ENCODE peak calls at places on chromosomes 12 and 14, in six cellular contexts. One of them, this sample, is unnamed.

GRCh38 chr14:74459981-74460380 is 33.1 kb downstream of the NPC2 start:
- DNase-seq in AG09309: no peak
- DNase-seq in fibroblast of pulmonary artery: no peak
- DNase-seq in AG04450: no peak
- DNase-seq in A549: no peak
- DNase-seq in lower lobe of right lung: no peak
- DNase-seq in this sample: no peak

GRCh38 chr14:75229923-75230792 is 48.5 kb upstream of the FOS start:
- DNase-seq in A549: peak
- DNase-seq in lower lobe of right lung: peak
- DNase-seq in fibroblast of pulmonary artery: peak
- DNase-seq in AG09309: no peak
- DNase-seq in AG04450: no peak
- DNase-seq in this sample: peak

GRCh38 chr12:96907681-96908163 is 665 bp downstream of the NEDD1 start:
- DNase-seq in AG04450: no peak
- DNase-seq in AG09309: no peak
- DNase-seq in A549: peak
- DNase-seq in fibroblast of pulmonary artery: peak
- DNase-seq in lower lobe of right lung: no peak
- DNase-seq in this sample: peak

GRCh38 chr12:31715283-31715825 is 13.5 kb downstream of the AMN1 start:
- DNase-seq in AG09309: no peak
- DNase-seq in fibroblast of pulmonary artery: peak
- DNase-seq in lower lobe of right lung: no peak
- DNase-seq in AG04450: no peak
- DNase-seq in A549: no peak
- DNase-seq in this sample: no peak

GRCh38 chr12:6927999-6928702 is 392 bp downstream of the ATN1 start:
- DNase-seq in fibroblast of pulmonary artery: no peak
- DNase-seq in lower lobe of right lung: no peak
- DNase-seq in A549: no peak
- DNase-seq in AG09309: no peak
- DNase-seq in AG04450: no peak
- DNase-seq in this sample: no peak

GRCh38 chr14:33127531-33127930 is 188.9 kb downstream of the NPAS3 start:
- DNase-seq in AG09309: no peak
- DNase-seq in fibroblast of pulmonary artery: peak
- DNase-seq in lower lobe of right lung: no peak
- DNase-seq in A549: no peak
- DNase-seq in AG04450: no peak
- DNase-seq in this sample: no peak

GRCh38 chr12:115998789-115999478 is 278.6 kb downstream of the MED13L start:
- DNase-seq in AG04450: no peak
- DNase-seq in AG09309: no peak
- DNase-seq in lower lobe of right lung: no peak
- DNase-seq in A549: no peak
- DNase-seq in fibroblast of pulmonary artery: no peak
- DNase-seq in this sample: no peak

GRCh38 chr12:109726511-109727038 is 12.9 kb downstream of the FAM222A start:
- DNase-seq in A549: no peak
- DNase-seq in lower lobe of right lung: no peak
- DNase-seq in AG09309: no peak
- DNase-seq in fibroblast of pulmonary artery: no peak
- DNase-seq in AG04450: no peak
- DNase-seq in this sample: no peak

GRCh38 chr14:75631453-75631831 is 29.2 kb downstream of the ERG28 start:
- DNase-seq in lower lobe of right lung: no peak
- DNase-seq in fibroblast of pulmonary artery: peak
- DNase-seq in A549: no peak
- DNase-seq in AG04450: no peak
- DNase-seq in AG09309: no peak
- DNase-seq in this sample: no peak

GRCh38 chr12:143964-144649 is 69.8 kb downstream of the SLC6A12 start:
- DNase-seq in AG04450: no peak
- DNase-seq in lower lobe of right lung: no peak
- DNase-seq in AG09309: no peak
- DNase-seq in fibroblast of pulmonary artery: no peak
- DNase-seq in A549: no peak
- DNase-seq in this sample: no peak

GRCh38 chr12:78191611-78192010 is 360.9 kb downstream of the NAV3 start:
- DNase-seq in AG04450: no peak
- DNase-seq in A549: no peak
- DNase-seq in fibroblast of pulmonary artery: no peak
- DNase-seq in AG09309: no peak
- DNase-seq in lower lobe of right lung: no peak
- DNase-seq in this sample: no peak

GRCh38 chr12:27733791-27734190 is 23.2 kb downstream of the MRPS35 start:
- DNase-seq in lower lobe of right lung: no peak
- DNase-seq in AG09309: no peak
- DNase-seq in fibroblast of pulmonary artery: no peak
- DNase-seq in AG04450: no peak
- DNase-seq in A549: no peak
- DNase-seq in this sample: no peak

GRCh38 chr12:93177208-93178153 is 200.2 kb upstream of the NUDT4 start:
- DNase-seq in fibroblast of pulmonary artery: peak
- DNase-seq in lower lobe of right lung: no peak
- DNase-seq in A549: no peak
- DNase-seq in AG09309: no peak
- DNase-seq in AG04450: no peak
- DNase-seq in this sample: no peak

GRCh38 chr14:67728258-67728657 is 26.6 kb downstream of the RDH12 start:
- DNase-seq in lower lobe of right lung: no peak
- DNase-seq in fibroblast of pulmonary artery: no peak
- DNase-seq in AG09309: no peak
- DNase-seq in AG04450: no peak
- DNase-seq in A549: no peak
- DNase-seq in this sample: no peak

GRCh38 chr14:68278568-68279436 is 459.2 kb downstream of the RAD51B start:
- DNase-seq in A549: peak
- DNase-seq in fibroblast of pulmonary artery: peak
- DNase-seq in lower lobe of right lung: no peak
- DNase-seq in AG04450: no peak
- DNase-seq in AG09309: no peak
- DNase-seq in this sample: peak

GRCh38 chr12:127273621-127274020 is 993.3 kb upstream of the TMEM132C start:
- DNase-seq in AG04450: no peak
- DNase-seq in AG09309: peak
- DNase-seq in fibroblast of pulmonary artery: no peak
- DNase-seq in lower lobe of right lung: no peak
- DNase-seq in A549: no peak
- DNase-seq in this sample: no peak

GRCh38 chr14:89678715-89679220 is 261.7 kb upstream of the FOXN3 start:
- DNase-seq in fibroblast of pulmonary artery: peak
- DNase-seq in AG09309: no peak
- DNase-seq in lower lobe of right lung: no peak
- DNase-seq in AG04450: no peak
- DNase-seq in A549: no peak
- DNase-seq in this sample: no peak

GRCh38 chr14:76729953-76730505 is 31.2 kb upstream of the VASH1 start:
- DNase-seq in AG04450: no peak
- DNase-seq in A549: no peak
- DNase-seq in AG09309: no peak
- DNase-seq in lower lobe of right lung: no peak
- DNase-seq in fibroblast of pulmonary artery: peak
- DNase-seq in this sample: no peak

GRCh38 chr12:124426594-124427550 is 132.0 kb downstream of the RFLNA start:
- DNase-seq in lower lobe of right lung: no peak
- DNase-seq in fibroblast of pulmonary artery: no peak
- DNase-seq in AG09309: no peak
- DNase-seq in A549: no peak
- DNase-seq in AG04450: no peak
- DNase-seq in this sample: no peak

GRCh38 chr12:51188359-51189051 is 15.6 kb upstream of the TFCP2 start:
- DNase-seq in AG04450: no peak
- DNase-seq in A549: no peak
- DNase-seq in AG09309: no peak
- DNase-seq in lower lobe of right lung: no peak
- DNase-seq in fibroblast of pulmonary artery: no peak
- DNase-seq in this sample: no peak

GRCh38 chr12:129706716-129707115 is 197.1 kb downstream of the TMEM132D start:
- DNase-seq in lower lobe of right lung: no peak
- DNase-seq in AG04450: no peak
- DNase-seq in A549: no peak
- DNase-seq in fibroblast of pulmonary artery: no peak
- DNase-seq in AG09309: no peak
- DNase-seq in this sample: no peak

GRCh38 chr12:124430491-124430890 is 135.6 kb downstream of the RFLNA start:
- DNase-seq in AG04450: no peak
- DNase-seq in lower lobe of right lung: no peak
- DNase-seq in AG09309: no peak
- DNase-seq in fibroblast of pulmonary artery: no peak
- DNase-seq in A549: no peak
- DNase-seq in this sample: no peak

GRCh38 chr12:34405286-34406227 is 383.3 kb downstream of the ALG10 start:
- DNase-seq in AG09309: no peak
- DNase-seq in A549: no peak
- DNase-seq in lower lobe of right lung: peak
- DNase-seq in fibroblast of pulmonary artery: no peak
- DNase-seq in AG04450: no peak
- DNase-seq in this sample: no peak

GRCh38 chr12:54591001-54591591 is 2.6 kb upstream of the PPP1R1A start:
- DNase-seq in lower lobe of right lung: no peak
- DNase-seq in fibroblast of pulmonary artery: no peak
- DNase-seq in A549: no peak
- DNase-seq in AG09309: no peak
- DNase-seq in AG04450: no peak
- DNase-seq in this sample: no peak

GRCh38 chr12:85835417-85835809 is 796 bp downstream of the RASSF9 start:
- DNase-seq in AG09309: no peak
- DNase-seq in fibroblast of pulmonary artery: peak
- DNase-seq in AG04450: no peak
- DNase-seq in lower lobe of right lung: no peak
- DNase-seq in A549: no peak
- DNase-seq in this sample: no peak

GRCh38 chr12:2751686-2752085 is 43.1 kb upstream of the FKBP4 start:
- DNase-seq in A549: no peak
- DNase-seq in lower lobe of right lung: no peak
- DNase-seq in AG04450: no peak
- DNase-seq in AG09309: no peak
- DNase-seq in fibroblast of pulmonary artery: no peak
- DNase-seq in this sample: no peak

GRCh38 chr12:2754208-2754607 is 40.6 kb upstream of the FKBP4 start:
- DNase-seq in fibroblast of pulmonary artery: no peak
- DNase-seq in lower lobe of right lung: no peak
- DNase-seq in AG04450: no peak
- DNase-seq in AG09309: no peak
- DNase-seq in A549: no peak
- DNase-seq in this sample: no peak

GRCh38 chr12:2751230-2751629 is 43.5 kb upstream of the FKBP4 start:
- DNase-seq in lower lobe of right lung: no peak
- DNase-seq in fibroblast of pulmonary artery: no peak
- DNase-seq in AG09309: no peak
- DNase-seq in AG04450: no peak
- DNase-seq in A549: no peak
- DNase-seq in this sample: no peak

GRCh38 chr12:2753536-2753935 is 41.2 kb upstream of the FKBP4 start:
- DNase-seq in AG09309: no peak
- DNase-seq in AG04450: no peak
- DNase-seq in lower lobe of right lung: no peak
- DNase-seq in A549: no peak
- DNase-seq in fibroblast of pulmonary artery: no peak
- DNase-seq in this sample: no peak

GRCh38 chr12:2752676-2753371 is 41.9 kb upstream of the FKBP4 start:
- DNase-seq in fibroblast of pulmonary artery: peak
- DNase-seq in AG09309: peak
- DNase-seq in AG04450: peak
- DNase-seq in lower lobe of right lung: peak
- DNase-seq in A549: peak
- DNase-seq in this sample: no peak
- TF ChIP-seq CTCF in fibroblast of pulmonary artery: no peak
- TF ChIP-seq CTCF in AG09309: no peak
- TF ChIP-seq CTCF in AG04450: no peak
- TF ChIP-seq CTCF in lower lobe of right lung: no peak
- TF ChIP-seq CTCF in A549: no peak
- TF ChIP-seq CTCF in this sample: peak

GRCh38 chr12:100796616-100797015 is 2.0 kb downstream of the ANO4 start:
- DNase-seq in fibroblast of pulmonary artery: no peak
- DNase-seq in AG04450: no peak
- DNase-seq in A549: no peak
- DNase-seq in lower lobe of right lung: no peak
- DNase-seq in AG09309: no peak
- DNase-seq in this sample: no peak
- H3K4me3 ChIP-seq in fibroblast of pulmonary artery: no peak
- H3K4me3 ChIP-seq in AG04450: no peak
- H3K4me3 ChIP-seq in A549: no peak
- H3K4me3 ChIP-seq in lower lobe of right lung: no peak
- H3K4me3 ChIP-seq in AG09309: no peak
- H3K4me3 ChIP-seq in this sample: no peak

DNA sequence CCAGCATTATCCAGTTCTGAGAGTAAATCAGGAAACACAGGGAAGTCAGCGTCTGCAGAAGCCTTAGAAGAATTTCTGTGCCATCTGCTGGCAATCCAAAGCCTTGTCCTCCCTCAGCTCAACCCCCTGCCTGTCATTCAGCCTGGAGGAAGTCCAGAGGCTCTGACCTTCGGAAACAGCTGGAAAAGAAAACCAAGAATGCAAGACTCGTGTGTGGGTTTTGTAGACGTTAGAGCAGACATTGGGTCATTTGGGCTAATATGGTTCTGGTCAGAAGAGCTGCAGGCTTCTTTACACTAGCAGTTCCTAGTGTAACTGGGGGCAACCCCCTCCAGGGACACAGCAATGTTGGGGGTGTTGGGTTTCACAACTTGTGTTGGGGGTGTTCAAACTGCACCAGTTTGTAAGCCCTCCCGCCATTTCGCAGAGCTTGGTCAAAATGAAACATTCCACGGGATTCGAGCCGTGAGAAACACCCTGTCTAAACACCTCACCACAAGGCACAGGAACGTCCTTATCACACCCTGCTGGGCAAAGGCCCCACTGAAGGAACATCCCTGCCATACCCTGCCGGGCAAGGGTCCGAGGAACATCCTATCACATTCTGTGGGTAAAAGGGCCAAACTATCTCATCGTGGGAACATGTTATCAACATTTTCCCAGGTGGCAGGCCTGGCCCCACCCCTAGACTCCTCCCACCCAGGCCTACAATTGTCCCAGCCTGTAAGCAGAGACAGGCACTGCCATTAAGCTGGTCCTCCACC is 21.0 kb upstream of the SERPINA4 start:
- DNase-seq in AG09309: peak
- DNase-seq in A549: no peak
- DNase-seq in AG04450: no peak
- DNase-seq in lower lobe of right lung: no peak
- DNase-seq in fibroblast of pulmonary artery: peak
- DNase-seq in this sample: no peak
- TF ChIP-seq CTCF in AG09309: peak
- TF ChIP-seq CTCF in A549: no peak
- TF ChIP-seq CTCF in AG04450: no peak
- TF ChIP-seq CTCF in lower lobe of right lung: no peak
- TF ChIP-seq CTCF in fibroblast of pulmonary artery: peak
- TF ChIP-seq CTCF in this sample: peak

DNA sequence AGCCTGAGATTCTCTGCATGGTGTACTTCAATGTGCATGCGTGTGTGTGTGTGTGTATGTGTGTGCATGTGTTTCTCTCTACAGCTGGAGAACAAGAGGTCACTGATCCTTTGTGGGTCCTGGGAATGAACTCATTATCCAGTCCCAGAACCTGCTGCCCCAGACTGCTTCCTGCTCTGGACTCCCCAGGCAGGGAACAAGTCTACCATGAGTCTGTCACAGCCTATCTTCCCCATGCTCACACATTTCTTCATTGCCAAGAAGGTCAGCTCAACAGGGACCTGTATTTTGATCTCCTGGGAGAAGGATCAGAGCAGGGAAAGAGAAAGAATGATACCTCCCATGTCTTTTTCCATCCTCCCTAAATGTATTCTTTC is 2.9 kb upstream of the AGAP2 start:
- DNase-seq in AG04450: no peak
- DNase-seq in lower lobe of right lung: no peak
- DNase-seq in A549: no peak
- DNase-seq in fibroblast of pulmonary artery: no peak
- DNase-seq in AG09309: no peak
- DNase-seq in this sample: no peak
- H3K4me3 ChIP-seq in AG04450: no peak
- H3K4me3 ChIP-seq in lower lobe of right lung: peak
- H3K4me3 ChIP-seq in A549: no peak
- H3K4me3 ChIP-seq in fibroblast of pulmonary artery: no peak
- H3K4me3 ChIP-seq in AG09309: no peak
- H3K4me3 ChIP-seq in this sample: no peak